ENCODE peak calls at places on chromosome 6, in five cellular contexts. R, V, J, C and S are unnamed samples.

GRCh38 chr6:14354919-14355572 is 237.5 kb downstream of the CD83 start:
- DNase-seq in V (no peak), J (no peak), C (no peak), R (no peak), S (peak)

GRCh38 chr6:159730277-159730676 is 3.0 kb downstream of the WTAP start:
- DNase-seq in J (no peak), V (no peak), R (no peak), C (no peak), S (no peak)

GRCh38 chr6:82589509-82590206 is 226.0 kb downstream of the TPBG start:
- DNase-seq in J (no peak), C (peak), R (peak), V (peak), S (peak)

GRCh38 chr6:34248198-34248726 is 544 bp downstream of the SMIM29 start:
- DNase-seq in V (no peak), R (peak), C (no peak), J (peak), S (peak)

GRCh38 chr6:72828904-72829303 is 207.0 kb downstream of the KCNQ5 start:
- DNase-seq in J (no peak), R (no peak), C (no peak), V (no peak), S (no peak)

GRCh38 chr6:79630883-79631799 is at the start of gene SH3BGRL2:
- DNase-seq in R (peak), J (peak), V (peak), C (peak), S (peak)

GRCh38 chr6:161837854-161838253 is 564.0 kb upstream of the AGPAT4 start:
- DNase-seq in C (no peak), R (no peak), J (no peak), V (no peak), S (peak)

GRCh38 chr6:41505084-41506049 is 40.8 kb upstream of the FOXP4 start:
- DNase-seq in V (no peak), J (no peak), R (no peak), C (no peak), S (peak)

GRCh38 chr6:169161572-169162167 is 92.0 kb downstream of the THBS2 start:
- DNase-seq in V (no peak), C (no peak), J (no peak), R (no peak), S (no peak)

GRCh38 chr6:158010591-158011477 is 29.2 kb downstream of the SYNJ2 start:
- DNase-seq in C (no peak), J (no peak), R (no peak), V (no peak), S (no peak)

GRCh38 chr6:53426117-53426516 is 77.4 kb upstream of the ELOVL5 start:
- DNase-seq in J (no peak), V (no peak), R (no peak), C (no peak), S (no peak)

GRCh38 chr6:129498556-129498940 is 211.4 kb downstream of the ARHGAP18 start:
- DNase-seq in R (no peak), J (no peak), C (no peak), V (no peak), S (no peak)

GRCh38 chr6:129920103-129920798 is 59.1 kb upstream of the TMEM244 start:
- DNase-seq in C (no peak), V (no peak), R (no peak), J (peak), S (peak)

GRCh38 chr6:27176096-27176495 is 71.4 kb upstream of the PRSS16 start:
- DNase-seq in R (no peak), V (no peak), J (peak), C (no peak), S (peak)

GRCh38 chr6:155378724-155379123 is 64.4 kb upstream of the TFB1M start:
- DNase-seq in C (no peak), R (no peak), J (no peak), V (no peak), S (no peak)

GRCh38 chr6:26155066-26155925 is 68.1 kb downstream of the HFE start:
- DNase-seq in V (no peak), R (no peak), C (no peak), J (no peak), S (peak)

GRCh38 chr6:68160348-68160747 is 474.7 kb upstream of the ADGRB3 start:
- DNase-seq in V (no peak), J (no peak), R (no peak), C (no peak), S (no peak)

GRCh38 chr6:26305097-26305841 is 59.7 kb upstream of the BTN3A2 start:
- DNase-seq in J (peak), R (peak), C (no peak), V (no peak), S (peak)

GRCh38 chr6:167495506-167496391 is 170.9 kb downstream of the TTLL2 start:
- DNase-seq in C (no peak), J (no peak), V (no peak), R (no peak), S (no peak)

GRCh38 chr6:42971746-42972327 is 7.1 kb downstream of the PEX6 start:
- DNase-seq in C (no peak), J (no peak), V (no peak), R (no peak), S (no peak)

GRCh38 chr6:73388800-73389512 is 5.7 kb upstream of the DDX43 start:
- DNase-seq in V (peak), C (peak), J (peak), R (peak), S (peak)

GRCh38 chr6:21325201-21325856 is 268.2 kb upstream of the SOX4 start:
- DNase-seq in C (no peak), J (no peak), V (no peak), R (no peak), S (no peak)

GRCh38 chr6:113513086-113513485 is 344.1 kb upstream of the MARCKS start:
- DNase-seq in V (no peak), R (no peak), J (no peak), C (no peak), S (no peak)

GRCh38 chr6:52317841-52318581 is 33.5 kb upstream of the MCM3 start:
- DNase-seq in V (no peak), J (peak), C (no peak), R (no peak), S (peak)

DNA sequence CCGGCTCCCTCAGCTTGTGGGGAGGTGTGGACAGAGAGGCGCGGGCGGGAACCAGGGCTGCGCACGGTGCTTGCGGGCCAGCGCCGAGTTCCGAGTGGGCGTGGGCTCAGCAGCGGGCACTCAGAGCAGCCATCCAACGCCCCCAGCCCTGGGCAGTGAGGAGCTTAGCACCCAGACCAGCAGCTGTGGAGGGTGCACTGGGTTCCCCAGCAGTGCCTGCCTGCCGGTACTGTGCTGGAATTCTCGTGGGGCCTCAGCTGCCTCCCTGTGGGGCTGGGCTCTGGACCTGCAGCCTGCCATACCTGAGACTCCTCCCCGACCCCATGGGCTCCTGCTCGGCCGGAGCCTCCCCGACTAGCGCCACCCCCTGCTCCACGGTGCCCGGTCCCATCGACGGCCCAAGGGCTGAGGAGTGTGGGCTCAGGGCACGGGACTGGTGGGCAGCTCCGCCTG is 92.7 kb downstream of the MANEA start:
- DNase-seq in C (no peak), J (no peak), R (no peak), V (no peak), S (no peak)
- H2BK12ac ChIP-seq in C (no peak), J (no peak), R (no peak), V (no peak), S (no peak)

GRCh38 chr6:55388161-55388560 is 60.9 kb downstream of the GFRAL start:
- DNase-seq in R (no peak), V (no peak), C (no peak), J (no peak), S (peak)
- H2AK5ac ChIP-seq in R (no peak), V (no peak), C (no peak), J (no peak), S (no peak)

DNA sequence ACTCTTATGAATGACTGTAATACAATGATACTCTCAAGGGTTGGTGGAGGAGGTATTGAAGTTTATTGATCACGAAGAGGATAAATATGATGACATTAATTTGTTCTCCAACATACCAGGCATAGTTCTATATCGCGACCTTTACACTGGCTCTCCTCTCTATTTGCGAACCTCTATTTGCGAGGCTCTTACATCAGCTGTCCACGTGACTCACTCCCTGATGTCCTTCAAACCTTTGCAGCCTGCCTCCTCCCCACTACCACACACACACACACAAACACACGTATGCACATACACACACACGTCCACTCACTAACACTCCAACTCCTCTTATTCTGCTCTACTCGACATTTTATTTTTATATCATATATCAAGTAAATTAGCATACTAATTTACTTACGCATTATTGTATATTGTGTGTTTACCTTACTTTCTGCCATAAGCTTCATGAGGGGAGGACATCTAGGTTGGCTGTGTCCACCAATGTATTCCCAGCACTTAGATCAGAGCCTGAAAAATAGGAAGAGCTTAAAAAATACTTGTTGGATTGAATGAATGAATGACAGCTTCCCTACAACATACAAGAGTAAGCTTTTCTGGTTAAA is 53.3 kb upstream of the TNFRSF21 start:
- DNase-seq in R (no peak), J (no peak), C (no peak), V (no peak), S (no peak)
- H2BK12ac ChIP-seq in R (no peak), J (no peak), C (peak), V (no peak), S (no peak)

DNA sequence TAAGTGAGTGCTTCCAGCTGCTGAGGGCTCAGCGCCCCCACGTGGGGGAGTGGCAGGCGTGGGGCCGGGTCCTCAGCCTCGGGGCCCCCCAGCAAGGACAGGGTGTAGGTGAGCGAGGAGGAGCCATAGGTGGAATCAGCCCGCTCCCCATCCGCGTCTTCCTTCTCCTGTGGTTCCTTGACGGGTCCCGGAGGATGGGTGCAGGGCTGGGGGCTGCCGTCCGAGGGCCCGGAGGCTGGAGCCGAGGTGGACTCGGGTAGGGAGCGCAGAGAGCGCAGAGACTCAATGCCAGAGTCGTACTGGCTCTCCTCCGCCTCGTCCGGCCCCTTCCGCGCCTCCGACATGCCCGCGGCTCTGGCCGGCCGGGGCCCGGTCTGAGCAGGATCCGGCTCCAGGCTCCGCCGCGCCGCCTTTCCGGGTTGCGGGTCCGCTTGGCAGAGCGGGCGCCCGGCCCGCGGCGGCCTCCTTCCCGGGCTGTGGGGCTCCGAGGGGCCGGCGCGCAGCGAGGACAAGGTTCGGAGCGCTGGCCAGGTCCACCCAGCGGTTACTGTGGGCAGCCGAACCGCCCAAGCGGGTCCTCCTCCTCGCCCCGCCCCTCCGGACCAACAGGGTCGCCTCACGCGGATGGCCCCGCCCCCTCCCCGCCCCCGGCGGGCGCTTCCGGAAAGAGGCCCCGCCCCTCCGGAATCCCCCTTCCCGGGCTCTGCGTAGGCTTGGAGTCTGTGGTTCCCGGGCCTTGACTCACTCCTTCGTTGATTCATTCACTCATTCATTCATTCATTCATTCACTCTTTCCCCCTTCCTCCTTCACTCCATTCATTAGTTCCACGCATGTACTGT is at the start of gene NFKBIE:
- DNase-seq in J (peak), R (peak), V (peak), C (no peak), S (peak)
- H2AK5ac ChIP-seq in J (peak), R (no peak), V (peak), C (peak), S (no peak)

GRCh38 chr6:24932832-24933231 is 2.9 kb downstream of the RIPOR2 start:
- DNase-seq in C (no peak), V (no peak), J (peak), R (no peak), S (no peak)
- H2BK12ac ChIP-seq in C (no peak), V (no peak), J (no peak), R (no peak), S (no peak)